ENCODE peak calls at places on chromosomes 4 and X, in eight cellular contexts. O is endothelial cell, P is AG09309, Z is endodermal cell, T is PC-9, R is tibial nerve, Q is mucosa of descending colon, B is progenitor cell of endocrine pancreas. H is an unnamed sample.

GRCh38 chrX:40871385-40872082 is 136.2 kb upstream of the MED14 start:
- DNase-seq in O (no peak), P (no peak), Z (no peak), T (no peak), R (no peak), Q (no peak), B (no peak), H (no peak)

GRCh38 chrX:65536291-65536690 is 1.7 kb upstream of the LAS1L start:
- DNase-seq in O (no peak), P (no peak), Z (no peak), T (no peak), R (no peak), Q (no peak), B (no peak), H (no peak)

GRCh38 chrX:108167211-108167872 is 75.8 kb downstream of the ATG4A start:
- DNase-seq in O (no peak), P (no peak), Z (no peak), T (peak; percentile 40), R (no peak), Q (no peak), B (no peak), H (peak; percentile 44)

GRCh38 chr4:142984871-142985585 is 138.9 kb upstream of the INPP4B start:
- DNase-seq in O (no peak), P (no peak), Z (peak; percentile 65), T (no peak), R (no peak), Q (no peak), B (no peak), H (peak; percentile 39)

GRCh38 chrX:99522450-99522849 is 887.6 kb downstream of the PCDH19 start:
- DNase-seq in O (no peak), P (no peak), Z (no peak), T (no peak), R (no peak), Q (no peak), B (no peak), H (no peak)

GRCh38 chrX:154515803-154516654 is at the start of gene FAM3A:
- DNase-seq in O (peak; percentile 92), P (peak; percentile 35), Z (peak; percentile 96), T (peak; percentile 61), R (peak; percentile 77), Q (peak; percentile 96), B (peak; percentile 86), H (peak; percentile 95)

GRCh38 chrX:72201836-72202536 is 20.4 kb downstream of the PIN4 start:
- DNase-seq in O (no peak), P (peak; percentile 29), Z (no peak), T (no peak), R (no peak), Q (no peak), B (no peak), H (no peak)

GRCh38 chr4:140078366-140078765 is 75.6 kb downstream of the MAML3 start:
- DNase-seq in O (no peak), P (no peak), Z (peak; percentile 86), T (no peak), R (peak; percentile 36), Q (no peak), B (no peak), H (no peak)

GRCh38 chr4:91681544-91681943 is 622.2 kb upstream of the GRID2 start:
- DNase-seq in O (no peak), P (no peak), Z (no peak), T (no peak), R (no peak), Q (no peak), B (no peak), H (no peak)

GRCh38 chr4:2219233-2219760 is 22.6 kb downstream of the HAUS3 start:
- DNase-seq in O (no peak), P (no peak), Z (no peak), T (no peak), R (no peak), Q (no peak), B (no peak), H (no peak)

GRCh38 chrX:44874481-44875184 is 1.6 kb downstream of the KDM6A start:
- DNase-seq in O (no peak), P (no peak), Z (peak; percentile 63), T (peak; percentile 35), R (peak; percentile 10), Q (no peak), B (no peak), H (peak; percentile 11)

GRCh38 chrX:53713987-53714579 is 27.6 kb upstream of the HUWE1 start:
- DNase-seq in O (no peak), P (no peak), Z (no peak), T (no peak), R (no peak), Q (no peak), B (no peak), H (no peak)

GRCh38 chr4:123785515-123785914 is 388.9 kb downstream of the SPRY1 start:
- DNase-seq in O (no peak), P (peak; percentile 89), Z (peak; percentile 54), T (peak; percentile 54), R (peak; percentile 65), Q (no peak), B (no peak), H (no peak)

GRCh38 chr4:2343476-2343875 is 75.0 kb downstream of the ZFYVE28 start:
- DNase-seq in O (no peak), P (no peak), Z (no peak), T (no peak), R (no peak), Q (no peak), B (no peak), H (no peak)

DNA sequence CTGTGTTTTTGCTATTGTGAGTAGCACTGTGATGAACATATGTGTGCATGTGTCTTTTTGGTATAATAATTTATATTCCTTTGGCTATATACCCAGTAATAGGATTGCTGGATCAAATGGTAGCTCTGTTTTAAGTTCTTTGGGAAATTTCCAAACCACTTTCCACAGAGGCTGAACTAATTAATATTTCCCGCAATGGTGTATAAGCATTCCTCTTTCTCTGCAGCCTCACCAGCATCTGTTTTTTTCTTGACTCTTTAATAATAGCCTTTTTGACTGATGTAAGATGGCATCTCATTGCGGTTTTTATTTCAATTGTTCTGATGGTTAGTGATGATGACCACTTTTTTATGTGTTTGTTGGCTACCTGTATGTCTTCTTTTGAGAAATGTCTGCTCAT is 247.7 kb upstream of the NDST3 start:
- DNase-seq in O (no peak), P (no peak), Z (no peak), T (no peak), R (no peak), Q (no peak), B (no peak), H (no peak)
- TF ChIP-seq CTCF in O (no peak), P (no peak), Z (no peak), T (no peak), R (no peak), Q (no peak), B (no peak), H (no peak)

GRCh38 chrX:34365482-34365881 is 233.4 kb upstream of the FAM47A start:
- DNase-seq in O (peak; percentile 5), P (no peak), Z (peak; percentile 67), T (no peak), R (peak; percentile 6), Q (no peak), B (no peak), H (peak; percentile 29)
- TF ChIP-seq CTCF in O (no peak), P (peak; percentile 31), Z (peak; percentile 75), T (peak; percentile 58), R (peak; percentile 14), Q (no peak), B (peak; percentile 65), H (peak; percentile 20)

GRCh38 chr4:22512306-22512705 is 3.6 kb downstream of the ADGRA3 start:
- DNase-seq in O (no peak), P (no peak), Z (no peak), T (no peak), R (no peak), Q (no peak), B (no peak), H (no peak)

GRCh38 chr4:22514001-22514400 is 1.9 kb downstream of the ADGRA3 start:
- DNase-seq in O (no peak), P (no peak), Z (no peak), T (peak; percentile 77), R (no peak), Q (no peak), B (no peak), H (no peak)

GRCh38 chr4:22514431-22514830 is 1.4 kb downstream of the ADGRA3 start:
- DNase-seq in O (no peak), P (no peak), Z (no peak), T (no peak), R (no peak), Q (no peak), B (no peak), H (no peak)

GRCh38 chr4:22515888-22516541 is at the start of gene ADGRA3:
- DNase-seq in O (peak; percentile 76), P (no peak), Z (peak; percentile 92), T (no peak), R (peak; percentile 40), Q (peak; percentile 88), B (peak; percentile 75), H (peak; percentile 73)

GRCh38 chr4:22515145-22515887 is 550 bp downstream of the ADGRA3 start:
- DNase-seq in O (peak; percentile 55), P (no peak), Z (peak; percentile 88), T (peak; percentile 49), R (peak; percentile 50), Q (peak; percentile 81), B (peak; percentile 56), H (peak; percentile 70)
- TF ChIP-seq CTCF in O (no peak), P (peak; percentile 15), Z (peak; percentile 35), T (peak; percentile 12), R (peak; percentile 29), Q (no peak), B (no peak), H (no peak)

DNA sequence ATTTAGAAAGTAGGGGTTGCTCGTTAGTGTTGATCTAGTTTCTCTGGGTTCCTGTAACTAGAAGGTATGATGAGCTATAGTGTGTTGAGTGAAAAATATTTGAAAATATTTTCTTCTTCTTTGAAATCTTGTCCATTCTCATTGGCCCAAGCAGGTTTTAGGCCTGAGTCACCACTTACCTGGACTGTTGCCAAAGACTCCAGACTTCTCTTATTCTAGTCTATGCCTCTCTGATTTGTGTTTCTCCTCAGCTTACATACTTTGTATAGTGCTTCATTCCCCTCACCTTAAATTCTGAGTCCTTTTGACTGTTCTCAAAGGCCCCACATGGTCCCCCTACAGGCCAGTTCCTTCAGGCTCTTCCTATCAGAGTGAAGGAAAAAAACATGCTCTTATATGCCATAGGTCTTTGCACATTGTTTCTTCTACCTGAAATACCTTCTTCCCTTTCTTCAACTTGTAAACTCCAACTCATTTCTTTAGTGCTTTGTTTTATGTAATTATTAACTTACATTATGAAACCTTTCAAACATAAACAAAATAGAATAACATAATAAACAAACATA is 258.2 kb downstream of the PPP1R2C start:
- DNase-seq in O (no peak), P (peak; percentile 17), Z (no peak), T (no peak), R (no peak), Q (no peak), B (no peak), H (peak; percentile 34)
- TF ChIP-seq CTCF in O (no peak), P (no peak), Z (peak; percentile 58), T (no peak), R (no peak), Q (no peak), B (peak; percentile 29), H (no peak)

DNA sequence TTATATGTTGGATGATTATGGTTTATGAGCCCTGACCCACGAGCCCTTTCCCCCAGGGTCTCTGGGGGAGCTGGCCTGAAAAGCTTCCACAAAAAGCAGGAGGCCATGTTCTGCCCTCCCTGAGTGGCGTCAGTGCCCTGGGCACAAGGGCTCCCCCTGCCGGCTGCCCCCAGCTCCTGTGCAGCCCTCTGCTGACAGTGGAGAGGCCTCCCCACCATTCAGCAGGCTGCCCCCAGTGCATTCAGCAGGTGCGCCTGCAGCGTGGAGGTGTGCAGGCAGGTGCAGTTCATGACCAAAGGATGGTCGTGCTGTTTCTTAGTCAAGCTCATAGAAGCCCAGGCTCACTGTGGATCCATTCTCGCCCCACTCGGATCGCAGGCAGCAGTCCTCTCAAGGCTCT is 12.5 kb upstream of the S100P start:
- DNase-seq in O (no peak), P (no peak), Z (no peak), T (no peak), R (no peak), Q (peak; percentile 41), B (no peak), H (peak; percentile 52)
- TF ChIP-seq CTCF in O (no peak), P (peak; percentile 20), Z (no peak), T (no peak), R (no peak), Q (no peak), B (no peak), H (peak; percentile 38)

H was measured in Calu3.